ENCODE peak calls at places on chromosomes 13 and 19, in five cellular contexts. One of them, this sample, is unnamed.

GRCh38 chr19:19062454-19063182 is 1.2 kb upstream of the SLC25A42 start:
- DNase-seq in ovary: no peak
- DNase-seq in GM10248: no peak
- DNase-seq in cardiac muscle cell: no peak
- DNase-seq in activated B cell treated with CpG ODN at 0.5 μM for 24 hours: no peak
- DNase-seq in this sample: peak; percentile 52

GRCh38 chr13:95505976-95506375 is 46.5 kb upstream of the CLDN10 start:
- DNase-seq in ovary: no peak
- DNase-seq in GM10248: no peak
- DNase-seq in cardiac muscle cell: no peak
- DNase-seq in activated B cell treated with CpG ODN at 0.5 μM for 24 hours: no peak
- DNase-seq in this sample: no peak

GRCh38 chr19:39160523-39160861 is 34.9 kb downstream of the PAK4 start:
- DNase-seq in ovary: peak; percentile 79
- DNase-seq in GM10248: no peak
- DNase-seq in cardiac muscle cell: no peak
- DNase-seq in activated B cell treated with CpG ODN at 0.5 μM for 24 hours: no peak
- DNase-seq in this sample: no peak

GRCh38 chr19:1027953-1028902 is 1.8 kb downstream of the CNN2 start:
- DNase-seq in ovary: peak; percentile 92
- DNase-seq in GM10248: peak; percentile 62
- DNase-seq in cardiac muscle cell: peak; percentile 86
- DNase-seq in activated B cell treated with CpG ODN at 0.5 μM for 24 hours: peak; percentile 50
- DNase-seq in this sample: peak; percentile 64

GRCh38 chr13:87754097-87754496 is 82.9 kb downstream of the SLITRK5 start:
- DNase-seq in ovary: no peak
- DNase-seq in GM10248: no peak
- DNase-seq in cardiac muscle cell: no peak
- DNase-seq in activated B cell treated with CpG ODN at 0.5 μM for 24 hours: no peak
- DNase-seq in this sample: no peak

GRCh38 chr13:51849145-51850101 is 4.4 kb upstream of the TMEM272 start:
- DNase-seq in ovary: no peak
- DNase-seq in GM10248: peak; percentile 59
- DNase-seq in cardiac muscle cell: peak; percentile 58
- DNase-seq in activated B cell treated with CpG ODN at 0.5 μM for 24 hours: no peak
- DNase-seq in this sample: peak; percentile 54

GRCh38 chr19:35901854-35902661 is at the start of gene HCST:
- DNase-seq in ovary: no peak
- DNase-seq in GM10248: no peak
- DNase-seq in cardiac muscle cell: no peak
- DNase-seq in activated B cell treated with CpG ODN at 0.5 μM for 24 hours: no peak
- DNase-seq in this sample: peak; percentile 66

GRCh38 chr13:25802579-25802978 is 249.2 kb downstream of the SHISA2 start:
- DNase-seq in ovary: no peak
- DNase-seq in GM10248: no peak
- DNase-seq in cardiac muscle cell: no peak
- DNase-seq in activated B cell treated with CpG ODN at 0.5 μM for 24 hours: no peak
- DNase-seq in this sample: no peak

GRCh38 chr13:110589991-110590390 is 25.4 kb upstream of the NAXD start:
- DNase-seq in ovary: no peak
- DNase-seq in GM10248: no peak
- DNase-seq in cardiac muscle cell: no peak
- DNase-seq in activated B cell treated with CpG ODN at 0.5 μM for 24 hours: no peak
- DNase-seq in this sample: no peak

GRCh38 chr13:103031332-103031873 is 34.8 kb downstream of the SLC10A2 start:
- DNase-seq in ovary: no peak
- DNase-seq in GM10248: peak; percentile 66
- DNase-seq in cardiac muscle cell: no peak
- DNase-seq in activated B cell treated with CpG ODN at 0.5 μM for 24 hours: no peak
- DNase-seq in this sample: no peak

GRCh38 chr13:112931028-112931934 is 37.7 kb upstream of the MCF2L start:
- DNase-seq in ovary: peak; percentile 16
- DNase-seq in GM10248: no peak
- DNase-seq in cardiac muscle cell: peak; percentile 58
- DNase-seq in activated B cell treated with CpG ODN at 0.5 μM for 24 hours: no peak
- DNase-seq in this sample: no peak

GRCh38 chr19:14544977-14545715 is 15.8 kb downstream of the TECR start:
- DNase-seq in ovary: no peak
- DNase-seq in GM10248: peak; percentile 7
- DNase-seq in cardiac muscle cell: no peak
- DNase-seq in activated B cell treated with CpG ODN at 0.5 μM for 24 hours: no peak
- DNase-seq in this sample: no peak

GRCh38 chr19:525029-525428 is 6.5 kb upstream of the CDC34 start:
- DNase-seq in ovary: no peak
- DNase-seq in GM10248: no peak
- DNase-seq in cardiac muscle cell: no peak
- DNase-seq in activated B cell treated with CpG ODN at 0.5 μM for 24 hours: no peak
- DNase-seq in this sample: no peak

GRCh38 chr13:95301135-95301946 is at the start of gene ABCC4:
- DNase-seq in ovary: peak; percentile 75
- DNase-seq in GM10248: peak; percentile 90
- DNase-seq in cardiac muscle cell: peak; percentile 81
- DNase-seq in activated B cell treated with CpG ODN at 0.5 μM for 24 hours: peak; percentile 61
- DNase-seq in this sample: peak; percentile 52

GRCh38 chr13:49540552-49540951 is 44.8 kb downstream of the PHF11 start:
- DNase-seq in ovary: no peak
- DNase-seq in GM10248: no peak
- DNase-seq in cardiac muscle cell: no peak
- DNase-seq in activated B cell treated with CpG ODN at 0.5 μM for 24 hours: no peak
- DNase-seq in this sample: no peak

GRCh38 chr19:1410136-1410786 is 2.9 kb downstream of the DAZAP1 start:
- DNase-seq in ovary: no peak
- DNase-seq in GM10248: no peak
- DNase-seq in cardiac muscle cell: no peak
- DNase-seq in activated B cell treated with CpG ODN at 0.5 μM for 24 hours: no peak
- DNase-seq in this sample: peak; percentile 66

GRCh38 chr19:29842471-29843179 is 30.8 kb downstream of the CCNE1 start:
- DNase-seq in ovary: peak; percentile 33
- DNase-seq in GM10248: no peak
- DNase-seq in cardiac muscle cell: no peak
- DNase-seq in activated B cell treated with CpG ODN at 0.5 μM for 24 hours: no peak
- DNase-seq in this sample: no peak

GRCh38 chr13:35190241-35190640 is 248.2 kb downstream of the NBEA start:
- DNase-seq in ovary: no peak
- DNase-seq in GM10248: no peak
- DNase-seq in cardiac muscle cell: no peak
- DNase-seq in activated B cell treated with CpG ODN at 0.5 μM for 24 hours: no peak
- DNase-seq in this sample: no peak

GRCh38 chr13:34346626-34347025 is 528.7 kb downstream of the RFC3 start:
- DNase-seq in ovary: no peak
- DNase-seq in GM10248: no peak
- DNase-seq in cardiac muscle cell: no peak
- DNase-seq in activated B cell treated with CpG ODN at 0.5 μM for 24 hours: no peak
- DNase-seq in this sample: no peak

GRCh38 chr13:50400930-50401553 is 385.8 kb downstream of the KCNRG start:
- DNase-seq in ovary: no peak
- DNase-seq in GM10248: no peak
- DNase-seq in cardiac muscle cell: no peak
- DNase-seq in activated B cell treated with CpG ODN at 0.5 μM for 24 hours: no peak
- DNase-seq in this sample: no peak

GRCh38 chr13:35764359-35765015 is 288.0 kb upstream of the MAB21L1 start:
- DNase-seq in ovary: no peak
- DNase-seq in GM10248: no peak
- DNase-seq in cardiac muscle cell: no peak
- DNase-seq in activated B cell treated with CpG ODN at 0.5 μM for 24 hours: no peak
- DNase-seq in this sample: no peak

GRCh38 chr19:772730-773436 is 22.0 kb downstream of the MISP start:
- DNase-seq in ovary: no peak
- DNase-seq in GM10248: no peak
- DNase-seq in cardiac muscle cell: peak; percentile 28
- DNase-seq in activated B cell treated with CpG ODN at 0.5 μM for 24 hours: no peak
- DNase-seq in this sample: no peak

GRCh38 chr19:3073159-3073563 is 10.9 kb upstream of the TLE5 start:
- DNase-seq in ovary: no peak
- DNase-seq in GM10248: no peak
- DNase-seq in cardiac muscle cell: no peak
- DNase-seq in activated B cell treated with CpG ODN at 0.5 μM for 24 hours: no peak
- DNase-seq in this sample: no peak

GRCh38 chr19:485583-486236 is 10.6 kb upstream of the MADCAM1 start:
- DNase-seq in ovary: peak; percentile 56
- DNase-seq in GM10248: no peak
- DNase-seq in cardiac muscle cell: no peak
- DNase-seq in activated B cell treated with CpG ODN at 0.5 μM for 24 hours: no peak
- DNase-seq in this sample: no peak

GRCh38 chr13:46992383-46992952 is 95.6 kb upstream of the HTR2A start:
- DNase-seq in ovary: no peak
- DNase-seq in GM10248: no peak
- DNase-seq in cardiac muscle cell: peak; percentile 5
- DNase-seq in activated B cell treated with CpG ODN at 0.5 μM for 24 hours: no peak
- DNase-seq in this sample: peak; percentile 12

GRCh38 chr19:2079865-2080301 is 16.2 kb downstream of the MOB3A start:
- DNase-seq in ovary: no peak
- DNase-seq in GM10248: no peak
- DNase-seq in cardiac muscle cell: no peak
- DNase-seq in activated B cell treated with CpG ODN at 0.5 μM for 24 hours: no peak
- DNase-seq in this sample: no peak

GRCh38 chr13:49319555-49320350 is 72.0 kb downstream of the CDADC1 start:
- DNase-seq in ovary: no peak
- DNase-seq in GM10248: no peak
- DNase-seq in cardiac muscle cell: no peak
- DNase-seq in activated B cell treated with CpG ODN at 0.5 μM for 24 hours: no peak
- DNase-seq in this sample: no peak

GRCh38 chr19:29845576-29846176 is 33.9 kb downstream of the CCNE1 start:
- DNase-seq in ovary: no peak
- DNase-seq in GM10248: no peak
- DNase-seq in cardiac muscle cell: peak; percentile 53
- DNase-seq in activated B cell treated with CpG ODN at 0.5 μM for 24 hours: no peak
- DNase-seq in this sample: peak; percentile 64

GRCh38 chr13:20351279-20352022 is 119.3 kb upstream of the GJB6 start:
- DNase-seq in ovary: no peak
- DNase-seq in GM10248: no peak
- DNase-seq in cardiac muscle cell: no peak
- DNase-seq in activated B cell treated with CpG ODN at 0.5 μM for 24 hours: no peak
- DNase-seq in this sample: no peak

GRCh38 chr13:67147257-67148218 is 82.6 kb downstream of the PCDH9 start:
- DNase-seq in ovary: no peak
- DNase-seq in GM10248: no peak
- DNase-seq in cardiac muscle cell: peak; percentile 34
- DNase-seq in activated B cell treated with CpG ODN at 0.5 μM for 24 hours: no peak
- DNase-seq in this sample: no peak

GRCh38 chr19:4206818-4207484 is 22.4 kb upstream of the EBI3 start:
- DNase-seq in ovary: no peak
- DNase-seq in GM10248: no peak
- DNase-seq in cardiac muscle cell: no peak
- DNase-seq in activated B cell treated with CpG ODN at 0.5 μM for 24 hours: no peak
- DNase-seq in this sample: no peak
- TF ChIP-seq CTCF in ovary: no peak
- TF ChIP-seq CTCF in GM10248: peak; percentile 23
- TF ChIP-seq CTCF in cardiac muscle cell: peak; percentile 26
- TF ChIP-seq CTCF in activated B cell treated with CpG ODN at 0.5 μM for 24 hours: no peak
- TF ChIP-seq CTCF in this sample: no peak

DNA sequence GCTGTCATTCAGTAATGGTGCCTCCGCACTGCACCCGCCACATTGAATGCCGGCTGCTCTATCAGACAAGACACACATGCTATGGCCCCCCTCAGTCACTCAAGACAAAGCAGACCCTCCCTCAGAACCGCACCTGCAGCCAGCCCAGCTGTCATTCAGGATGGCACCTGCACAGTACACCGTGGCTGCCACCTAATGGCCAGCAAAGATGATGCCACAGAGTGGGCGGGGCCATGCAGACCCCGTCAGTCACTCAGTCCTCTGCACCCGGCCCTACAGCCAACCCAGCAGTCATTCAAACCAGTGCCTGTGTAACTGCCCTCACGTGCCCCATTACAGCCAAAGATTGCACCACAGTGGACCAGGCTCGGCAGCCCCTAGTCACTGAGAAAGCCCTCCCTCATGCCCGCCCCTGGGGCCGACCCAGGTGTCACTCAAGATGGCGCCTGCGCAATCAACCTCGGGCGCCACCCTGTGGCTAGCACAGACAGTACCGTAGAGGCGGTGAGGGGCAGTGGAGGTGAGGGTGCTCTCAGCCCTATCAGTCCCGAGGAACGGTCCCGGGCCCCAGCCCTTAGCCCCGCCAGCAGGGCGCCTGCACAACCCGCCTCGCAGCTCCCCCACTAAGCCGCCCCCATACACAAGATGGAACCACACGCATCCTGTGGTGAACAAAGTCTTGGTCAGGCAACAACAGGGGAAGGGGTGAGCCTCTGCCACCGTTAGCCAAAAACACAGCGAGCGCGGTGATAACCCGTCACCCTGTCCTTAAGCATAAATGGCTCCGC is 2.4 kb downstream of the PEG3 start:
- DNase-seq in ovary: peak; percentile 78
- DNase-seq in GM10248: no peak
- DNase-seq in cardiac muscle cell: no peak
- DNase-seq in activated B cell treated with CpG ODN at 0.5 μM for 24 hours: no peak
- DNase-seq in this sample: peak; percentile 32
- TF ChIP-seq CTCF in ovary: no peak
- TF ChIP-seq CTCF in GM10248: no peak
- TF ChIP-seq CTCF in cardiac muscle cell: peak; percentile 38
- TF ChIP-seq CTCF in activated B cell treated with CpG ODN at 0.5 μM for 24 hours: no peak
- TF ChIP-seq CTCF in this sample: no peak

DNA sequence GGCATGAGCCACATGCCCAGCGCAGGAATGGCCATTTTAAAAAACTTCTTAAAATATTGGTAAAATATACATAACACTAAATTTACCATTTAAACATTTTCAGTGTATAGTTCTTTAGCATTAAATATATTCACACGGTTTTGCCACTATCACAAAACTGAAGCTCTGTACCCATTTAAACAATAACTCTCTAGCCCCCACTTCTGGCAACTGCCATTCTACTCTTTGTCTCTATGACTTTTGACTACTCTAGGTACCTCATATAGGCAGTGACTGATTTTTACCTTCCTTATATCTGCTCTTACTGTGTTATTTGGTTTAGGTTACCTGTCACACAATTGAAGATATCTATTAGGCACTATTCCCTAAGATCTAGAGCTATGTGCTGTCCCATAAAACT is 2.3 kb upstream of the KBTBD7 start:
- DNase-seq in ovary: no peak
- DNase-seq in GM10248: no peak
- DNase-seq in cardiac muscle cell: no peak
- DNase-seq in activated B cell treated with CpG ODN at 0.5 μM for 24 hours: no peak
- DNase-seq in this sample: peak; percentile 17
- TF ChIP-seq CTCF in ovary: no peak
- TF ChIP-seq CTCF in GM10248: peak; percentile 31
- TF ChIP-seq CTCF in cardiac muscle cell: peak; percentile 34
- TF ChIP-seq CTCF in activated B cell treated with CpG ODN at 0.5 μM for 24 hours: no peak
- TF ChIP-seq CTCF in this sample: no peak

DNA sequence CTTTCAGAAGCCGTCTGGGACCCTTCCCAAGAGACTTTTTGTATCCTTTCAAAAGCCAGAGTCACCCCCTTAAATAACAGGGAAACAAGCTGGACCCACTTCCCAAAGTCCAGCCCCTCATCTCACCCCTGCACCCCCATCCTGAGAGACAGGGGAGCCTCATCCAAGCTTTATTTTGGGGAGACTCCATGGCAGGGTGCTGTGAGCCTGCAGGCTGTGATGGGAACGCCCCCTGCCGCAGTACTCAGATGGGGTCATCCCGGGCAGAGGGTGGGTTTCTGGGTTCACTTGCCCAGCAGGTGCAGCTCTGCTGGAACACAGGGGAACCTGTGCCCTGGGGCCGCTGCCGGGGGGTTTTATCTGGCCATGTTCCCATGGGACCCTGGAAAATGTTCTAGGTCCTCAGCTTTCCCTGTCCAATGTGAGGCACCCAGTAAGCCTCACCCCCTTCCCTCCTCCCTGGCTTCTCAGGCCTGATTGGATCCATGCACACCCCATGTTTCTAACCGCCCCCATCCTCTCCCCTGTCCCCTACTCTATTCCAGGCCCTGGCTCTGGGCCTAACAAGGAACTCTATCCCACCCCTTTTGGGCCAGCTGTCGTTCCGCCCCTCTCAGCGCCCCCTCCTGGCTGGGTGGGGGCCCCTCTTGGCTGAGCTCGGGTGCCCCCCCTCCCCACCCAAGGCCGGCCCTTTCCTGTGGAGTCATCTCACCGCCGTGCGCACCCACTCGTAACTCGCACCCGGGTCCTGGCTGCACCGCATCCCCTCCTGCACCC is 1.0 kb downstream of the HIF3A start:
- DNase-seq in ovary: peak; percentile 87
- DNase-seq in GM10248: no peak
- DNase-seq in cardiac muscle cell: no peak
- DNase-seq in activated B cell treated with CpG ODN at 0.5 μM for 24 hours: no peak
- DNase-seq in this sample: no peak
- TF ChIP-seq CTCF in ovary: no peak
- TF ChIP-seq CTCF in GM10248: no peak
- TF ChIP-seq CTCF in cardiac muscle cell: peak; percentile 28
- TF ChIP-seq CTCF in activated B cell treated with CpG ODN at 0.5 μM for 24 hours: no peak
- TF ChIP-seq CTCF in this sample: no peak

This sample was measured in activated CD8-positive, alpha-beta T cell treated with anti-CD3 and anti-CD28 coated beads for 36 hours.